ENCODE peak calls at places on chromosomes 12 and 14, in nine cellular contexts. One of them, this sample, is unnamed.

GRCh38 chr14:21861153-21861552 is 187.5 kb upstream of the OR4E1 start:
- DNase-seq in Panc1: no peak
- DNase-seq in breast epithelium: no peak
- DNase-seq in ovary: no peak
- DNase-seq in Peyer's patch: no peak
- DNase-seq in lower lobe of right lung: no peak
- DNase-seq in fibroblast of lung: no peak
- DNase-seq in esophagus squamous epithelium: no peak
- DNase-seq in PC-3: no peak
- DNase-seq in this sample: no peak

GRCh38 chr14:44782775-44783238 is 178.9 kb downstream of the KLHL28 start:
- DNase-seq in Panc1: no peak
- DNase-seq in PC-3: peak; percentile 71
- DNase-seq in lower lobe of right lung: no peak
- DNase-seq in esophagus squamous epithelium: no peak
- DNase-seq in Peyer's patch: no peak
- DNase-seq in breast epithelium: no peak
- DNase-seq in fibroblast of lung: no peak
- DNase-seq in ovary: no peak
- DNase-seq in this sample: no peak

GRCh38 chr14:94054401-94054800 is 26.6 kb downstream of the DDX24 start:
- DNase-seq in fibroblast of lung: no peak
- DNase-seq in Panc1: no peak
- DNase-seq in Peyer's patch: no peak
- DNase-seq in ovary: no peak
- DNase-seq in lower lobe of right lung: no peak
- DNase-seq in PC-3: no peak
- DNase-seq in breast epithelium: no peak
- DNase-seq in esophagus squamous epithelium: no peak
- DNase-seq in this sample: no peak

GRCh38 chr14:64891839-64892375 is 12.2 kb upstream of the SPTB start:
- DNase-seq in PC-3: peak; percentile 88
- DNase-seq in fibroblast of lung: peak; percentile 77
- DNase-seq in lower lobe of right lung: no peak
- DNase-seq in Peyer's patch: peak; percentile 52
- DNase-seq in breast epithelium: no peak
- DNase-seq in Panc1: no peak
- DNase-seq in esophagus squamous epithelium: no peak
- DNase-seq in ovary: no peak
- DNase-seq in this sample: no peak

GRCh38 chr12:12467222-12467621 is 95.4 kb downstream of the DUSP16 start:
- DNase-seq in Peyer's patch: no peak
- DNase-seq in PC-3: no peak
- DNase-seq in Panc1: no peak
- DNase-seq in breast epithelium: no peak
- DNase-seq in lower lobe of right lung: no peak
- DNase-seq in ovary: no peak
- DNase-seq in fibroblast of lung: no peak
- DNase-seq in esophagus squamous epithelium: no peak
- DNase-seq in this sample: no peak

GRCh38 chr14:51552275-51552674 is 99.4 kb upstream of the FRMD6 start:
- DNase-seq in ovary: no peak
- DNase-seq in PC-3: peak; percentile 44
- DNase-seq in breast epithelium: no peak
- DNase-seq in esophagus squamous epithelium: no peak
- DNase-seq in fibroblast of lung: no peak
- DNase-seq in lower lobe of right lung: no peak
- DNase-seq in Panc1: no peak
- DNase-seq in Peyer's patch: no peak
- DNase-seq in this sample: no peak

GRCh38 chr12:124392991-124393790 is 98.3 kb downstream of the RFLNA start:
- DNase-seq in fibroblast of lung: peak; percentile 92
- DNase-seq in Panc1: no peak
- DNase-seq in lower lobe of right lung: peak; percentile 79
- DNase-seq in Peyer's patch: peak; percentile 79
- DNase-seq in esophagus squamous epithelium: no peak
- DNase-seq in PC-3: peak; percentile 77
- DNase-seq in ovary: peak; percentile 96
- DNase-seq in breast epithelium: peak; percentile 76
- DNase-seq in this sample: peak; percentile 92

GRCh38 chr12:56282030-56282429 is 15.3 kb downstream of the COQ10A start:
- DNase-seq in Panc1: no peak
- DNase-seq in Peyer's patch: no peak
- DNase-seq in esophagus squamous epithelium: no peak
- DNase-seq in lower lobe of right lung: no peak
- DNase-seq in breast epithelium: no peak
- DNase-seq in fibroblast of lung: no peak
- DNase-seq in PC-3: no peak
- DNase-seq in ovary: no peak
- DNase-seq in this sample: no peak

GRCh38 chr12:131117438-131118245 is 163.9 kb downstream of the ADGRD1 start:
- DNase-seq in fibroblast of lung: no peak
- DNase-seq in Peyer's patch: peak; percentile 28
- DNase-seq in lower lobe of right lung: no peak
- DNase-seq in PC-3: no peak
- DNase-seq in breast epithelium: no peak
- DNase-seq in Panc1: no peak
- DNase-seq in ovary: no peak
- DNase-seq in esophagus squamous epithelium: no peak
- DNase-seq in this sample: peak; percentile 19
- H3K27ac ChIP-seq in fibroblast of lung: no peak overlapping the region
- H3K27ac ChIP-seq in Peyer's patch: peak overlapping the region; percentile 12
- H3K27ac ChIP-seq in lower lobe of right lung: no peak overlapping the region
- H3K27ac ChIP-seq in PC-3: no peak overlapping the region
- H3K27ac ChIP-seq in breast epithelium: peak overlapping the region; percentile 10
- H3K27ac ChIP-seq in Panc1: no peak overlapping the region
- H3K27ac ChIP-seq in ovary: no peak overlapping the region
- H3K27ac ChIP-seq in esophagus squamous epithelium: no peak overlapping the region
- H3K27ac ChIP-seq in this sample: no peak overlapping the region

GRCh38 chr14:62431496-62431895 is 613.8 kb downstream of the KCNH5 start:
- DNase-seq in breast epithelium: no peak
- DNase-seq in ovary: no peak
- DNase-seq in Peyer's patch: no peak
- DNase-seq in Panc1: no peak
- DNase-seq in esophagus squamous epithelium: no peak
- DNase-seq in PC-3: no peak
- DNase-seq in fibroblast of lung: no peak
- DNase-seq in lower lobe of right lung: no peak
- DNase-seq in this sample: no peak
- H3K9me3 ChIP-seq in breast epithelium: peaks cover 28% of the 10 kb centered on the region
- H3K9me3 ChIP-seq in ovary: no peaks in the 10 kb centered on the region
- H3K9me3 ChIP-seq in Peyer's patch: no peaks in the 10 kb centered on the region
- H3K9me3 ChIP-seq in Panc1: peaks cover 3% of the 10 kb centered on the region
- H3K9me3 ChIP-seq in esophagus squamous epithelium: peaks cover 32% of the 10 kb centered on the region
- H3K9me3 ChIP-seq in PC-3: peaks cover 24% of the 10 kb centered on the region
- H3K9me3 ChIP-seq in fibroblast of lung: no peaks in the 10 kb centered on the region
- H3K9me3 ChIP-seq in lower lobe of right lung: peaks cover 18% of the 10 kb centered on the region
- H3K9me3 ChIP-seq in this sample: peaks cover 21% of the 10 kb centered on the region

GRCh38 chr12:88200029-88200428 is 57.9 kb downstream of the TMTC3 start:
- DNase-seq in PC-3: no peak
- DNase-seq in Peyer's patch: no peak
- DNase-seq in esophagus squamous epithelium: no peak
- DNase-seq in Panc1: no peak
- DNase-seq in breast epithelium: no peak
- DNase-seq in lower lobe of right lung: no peak
- DNase-seq in fibroblast of lung: no peak
- DNase-seq in ovary: no peak
- DNase-seq in this sample: no peak

GRCh38 chr12:88206636-88207035 is 64.5 kb downstream of the TMTC3 start:
- DNase-seq in PC-3: no peak
- DNase-seq in Panc1: no peak
- DNase-seq in breast epithelium: no peak
- DNase-seq in fibroblast of lung: peak; percentile 84
- DNase-seq in Peyer's patch: no peak
- DNase-seq in esophagus squamous epithelium: no peak
- DNase-seq in ovary: no peak
- DNase-seq in lower lobe of right lung: no peak
- DNase-seq in this sample: no peak

GRCh38 chr12:88207921-88208640 is 66.0 kb downstream of the TMTC3 start:
- DNase-seq in Peyer's patch: no peak
- DNase-seq in Panc1: no peak
- DNase-seq in fibroblast of lung: peak; percentile 96
- DNase-seq in esophagus squamous epithelium: no peak
- DNase-seq in PC-3: no peak
- DNase-seq in ovary: no peak
- DNase-seq in lower lobe of right lung: no peak
- DNase-seq in breast epithelium: no peak
- DNase-seq in this sample: peak; percentile 20

GRCh38 chr12:88202500-88202899 is 60.4 kb downstream of the TMTC3 start:
- DNase-seq in Peyer's patch: no peak
- DNase-seq in lower lobe of right lung: no peak
- DNase-seq in Panc1: no peak
- DNase-seq in ovary: no peak
- DNase-seq in fibroblast of lung: no peak
- DNase-seq in esophagus squamous epithelium: no peak
- DNase-seq in breast epithelium: no peak
- DNase-seq in PC-3: no peak
- DNase-seq in this sample: no peak
- TF ChIP-seq CTCF in Peyer's patch: no peak
- TF ChIP-seq CTCF in lower lobe of right lung: no peak
- TF ChIP-seq CTCF in Panc1: no peak
- TF ChIP-seq CTCF in ovary: no peak
- TF ChIP-seq CTCF in fibroblast of lung: no peak
- TF ChIP-seq CTCF in esophagus squamous epithelium: no peak
- TF ChIP-seq CTCF in breast epithelium: no peak
- TF ChIP-seq CTCF in PC-3: no peak
- TF ChIP-seq CTCF in this sample: no peak

DNA sequence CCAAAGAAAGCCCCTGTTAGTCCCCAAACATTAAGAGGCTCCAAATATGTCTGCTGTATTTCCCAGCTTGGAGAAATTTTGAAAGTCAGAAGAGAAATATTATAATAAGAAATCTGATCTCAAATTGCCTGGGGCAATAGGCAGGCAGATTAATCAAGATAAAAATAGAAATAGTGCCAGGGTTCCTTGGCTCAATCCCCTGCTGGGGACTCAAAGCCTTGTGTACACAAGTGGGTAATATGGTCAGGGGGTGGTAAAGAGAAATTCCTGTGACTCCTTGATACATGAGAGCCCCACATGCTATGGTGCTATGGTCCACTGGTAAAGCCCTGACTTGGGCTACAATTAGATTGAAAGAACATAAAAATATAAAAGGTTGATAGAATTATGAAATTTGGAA is 41.3 kb upstream of the ARID2 start:
- DNase-seq in esophagus squamous epithelium: no peak
- DNase-seq in Peyer's patch: no peak
- DNase-seq in fibroblast of lung: no peak
- DNase-seq in lower lobe of right lung: no peak
- DNase-seq in Panc1: no peak
- DNase-seq in breast epithelium: no peak
- DNase-seq in PC-3: peak; percentile 65
- DNase-seq in ovary: no peak
- DNase-seq in this sample: no peak
- H3K27ac ChIP-seq in esophagus squamous epithelium: no peak overlapping the region
- H3K27ac ChIP-seq in Peyer's patch: no peak overlapping the region
- H3K27ac ChIP-seq in fibroblast of lung: no peak overlapping the region
- H3K27ac ChIP-seq in lower lobe of right lung: no peak overlapping the region
- H3K27ac ChIP-seq in Panc1: no peak overlapping the region
- H3K27ac ChIP-seq in breast epithelium: no peak overlapping the region
- H3K27ac ChIP-seq in PC-3: no peak overlapping the region
- H3K27ac ChIP-seq in ovary: no peak overlapping the region
- H3K27ac ChIP-seq in this sample: no peak overlapping the region

GRCh38 chr12:19095869-19096480 is 33.6 kb upstream of the PLEKHA5 start:
- DNase-seq in Panc1: no peak
- DNase-seq in Peyer's patch: no peak
- DNase-seq in PC-3: peak; percentile 62
- DNase-seq in fibroblast of lung: peak; percentile 61
- DNase-seq in ovary: no peak
- DNase-seq in breast epithelium: no peak
- DNase-seq in esophagus squamous epithelium: no peak
- DNase-seq in lower lobe of right lung: no peak
- DNase-seq in this sample: no peak
- H3K9me3 ChIP-seq in Panc1: no peaks in the 10 kb centered on the region
- H3K9me3 ChIP-seq in Peyer's patch: no peaks in the 10 kb centered on the region
- H3K9me3 ChIP-seq in PC-3: no peaks in the 10 kb centered on the region
- H3K9me3 ChIP-seq in fibroblast of lung: no peaks in the 10 kb centered on the region
- H3K9me3 ChIP-seq in ovary: no peaks in the 10 kb centered on the region
- H3K9me3 ChIP-seq in breast epithelium: no peaks in the 10 kb centered on the region
- H3K9me3 ChIP-seq in esophagus squamous epithelium: no peaks in the 10 kb centered on the region
- H3K9me3 ChIP-seq in lower lobe of right lung: no peaks in the 10 kb centered on the region
- H3K9me3 ChIP-seq in this sample: no peaks in the 10 kb centered on the region

GRCh38 chr12:110613771-110614684 is at the start of gene TCTN1:
- DNase-seq in ovary: peak; percentile 97
- DNase-seq in fibroblast of lung: peak; percentile 93
- DNase-seq in esophagus squamous epithelium: peak; percentile 72
- DNase-seq in Panc1: peak; percentile 64
- DNase-seq in PC-3: peak; percentile 97
- DNase-seq in lower lobe of right lung: peak; percentile 98
- DNase-seq in breast epithelium: peak; percentile 93
- DNase-seq in Peyer's patch: peak; percentile 99
- DNase-seq in this sample: peak; percentile 98
- TF ChIP-seq CTCF in ovary: no peak
- TF ChIP-seq CTCF in fibroblast of lung: no peak
- TF ChIP-seq CTCF in esophagus squamous epithelium: no peak
- TF ChIP-seq CTCF in Panc1: no peak
- TF ChIP-seq CTCF in PC-3: no peak
- TF ChIP-seq CTCF in lower lobe of right lung: no peak
- TF ChIP-seq CTCF in breast epithelium: no peak
- TF ChIP-seq CTCF in Peyer's patch: no peak
- TF ChIP-seq CTCF in this sample: no peak

DNA sequence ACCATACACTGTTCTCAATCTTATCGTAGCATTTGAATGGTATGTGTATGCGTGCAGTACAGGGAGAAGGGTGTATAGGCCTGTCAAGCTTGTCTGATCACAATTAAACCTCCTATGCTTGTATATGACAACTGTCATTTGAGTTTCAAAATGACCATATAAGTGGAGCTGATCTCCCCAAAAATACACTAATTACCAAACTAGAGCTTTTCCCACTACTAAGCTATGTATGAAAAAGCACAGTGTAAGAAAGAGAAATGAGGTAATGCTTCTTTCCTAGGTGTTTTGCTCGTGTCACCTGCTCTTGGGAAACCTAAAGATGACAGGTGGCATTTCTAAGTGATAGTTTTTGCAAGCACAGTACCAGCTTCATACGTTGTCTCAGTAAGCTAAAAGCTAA is 1.1 kb upstream of the STK38L start:
- DNase-seq in PC-3: no peak
- DNase-seq in fibroblast of lung: no peak
- DNase-seq in lower lobe of right lung: no peak
- DNase-seq in breast epithelium: no peak
- DNase-seq in esophagus squamous epithelium: no peak
- DNase-seq in Panc1: no peak
- DNase-seq in Peyer's patch: no peak
- DNase-seq in ovary: no peak
- DNase-seq in this sample: no peak
- H3K27ac ChIP-seq in PC-3: no peak overlapping the region
- H3K27ac ChIP-seq in fibroblast of lung: no peak overlapping the region
- H3K27ac ChIP-seq in lower lobe of right lung: no peak overlapping the region
- H3K27ac ChIP-seq in breast epithelium: no peak overlapping the region
- H3K27ac ChIP-seq in esophagus squamous epithelium: peak overlapping the region; percentile 94
- H3K27ac ChIP-seq in Panc1: no peak overlapping the region
- H3K27ac ChIP-seq in Peyer's patch: no peak overlapping the region
- H3K27ac ChIP-seq in ovary: no peak overlapping the region
- H3K27ac ChIP-seq in this sample: no peak overlapping the region

This sample was measured in psoas muscle.